ENCODE peak calls at places on chromosome 3, in six cellular contexts. C is neuronal stem cell, G is mesenchymal stem cell, S is H1, L is H9, F is mesendoderm. R is an unnamed sample.

GRCh38 chr3:123808812-123809211 is 75.3 kb downstream of the MYLK start:
- DNase-seq in C (no peak), G (no peak), S (no peak), L (no peak), F (no peak), R (no peak)

GRCh38 chr3:184874709-184875644 is 63.0 kb downstream of the VPS8 start:
- DNase-seq in C (peak; percentile 21), G (peak; percentile 31), S (no peak), L (no peak), F (peak; percentile 50), R (peak; percentile 32)

GRCh38 chr3:125383744-125384143 is 8.6 kb upstream of the ZNF148 start:
- DNase-seq in C (no peak), G (no peak), S (no peak), L (no peak), F (no peak), R (no peak)

GRCh38 chr3:184067573-184068055 is 14.8 kb downstream of the HTR3C start:
- DNase-seq in C (no peak), G (no peak), S (no peak), L (no peak), F (peak; percentile 32), R (no peak)

GRCh38 chr3:101851072-101851471 is 1.8 kb downstream of the NFKBIZ start:
- DNase-seq in C (no peak), G (peak; percentile 43), S (no peak), L (no peak), F (no peak), R (no peak)

GRCh38 chr3:111159391-111159790 is 87.8 kb downstream of the NECTIN3 start:
- DNase-seq in C (no peak), G (no peak), S (no peak), L (no peak), F (peak; percentile 27), R (peak; percentile 28)

GRCh38 chr3:105511031-105511430 is 144.3 kb downstream of the ALCAM start:
- DNase-seq in C (no peak), G (no peak), S (no peak), L (no peak), F (no peak), R (no peak)

GRCh38 chr3:124832782-124833709 is 54.1 kb downstream of the ITGB5 start:
- DNase-seq in C (no peak), G (peak; percentile 83), S (no peak), L (no peak), F (no peak), R (peak; percentile 95)

GRCh38 chr3:164851905-164852304 is 226.4 kb downstream of the SI start:
- DNase-seq in C (no peak), G (no peak), S (no peak), L (no peak), F (no peak), R (no peak)

GRCh38 chr3:87053548-87053947 is 62.6 kb upstream of the VGLL3 start:
- DNase-seq in C (no peak), G (peak; percentile 0), S (no peak), L (no peak), F (no peak), R (no peak)

GRCh38 chr3:2628117-2628516 is 482.1 kb downstream of the IL5RA start:
- DNase-seq in C (no peak), G (no peak), S (no peak), L (peak; percentile 39), F (peak; percentile 27), R (no peak)
- H2BK15ac ChIP-seq in C (no peak overlapping the region), G (no peak overlapping the region), S (no peak overlapping the region), L (no peak overlapping the region), F (no peak overlapping the region), R (no peak overlapping the region)

GRCh38 chr3:128452678-128453275 is 13.9 kb downstream of the DNAJB8 start:
- DNase-seq in C (no peak), G (no peak), S (no peak), L (no peak), F (no peak), R (no peak)
- H2BK15ac ChIP-seq in C (no peak overlapping the region), G (no peak overlapping the region), S (no peak overlapping the region), L (no peak overlapping the region), F (no peak overlapping the region), R (no peak overlapping the region)

GRCh38 chr3:6177417-6177816 is 683.5 kb upstream of the GRM7 start:
- DNase-seq in C (no peak), G (no peak), S (no peak), L (no peak), F (no peak), R (no peak)

GRCh38 chr3:6182909-6183308 is 678.0 kb upstream of the GRM7 start:
- DNase-seq in C (no peak), G (no peak), S (no peak), L (no peak), F (no peak), R (no peak)

GRCh38 chr3:6180171-6180570 is 680.7 kb upstream of the GRM7 start:
- DNase-seq in C (no peak), G (no peak), S (no peak), L (no peak), F (no peak), R (no peak)

GRCh38 chr3:6179761-6180160 is 681.2 kb upstream of the GRM7 start:
- DNase-seq in C (no peak), G (peak; percentile 10), S (no peak), L (no peak), F (no peak), R (no peak)
- H2BK15ac ChIP-seq in C (no peak overlapping the region), G (no peak overlapping the region), S (no peak overlapping the region), L (no peak overlapping the region), F (no peak overlapping the region), R (no peak overlapping the region)

GRCh38 chr3:104353951-104354350 is 1012.8 kb upstream of the ALCAM start:
- DNase-seq in C (no peak), G (no peak), S (no peak), L (no peak), F (no peak), R (no peak)
- H2BK15ac ChIP-seq in C (no peak overlapping the region), G (no peak overlapping the region), S (no peak overlapping the region), L (no peak overlapping the region), F (no peak overlapping the region), R (no peak overlapping the region)

GRCh38 chr3:31926543-31926942 is 54.5 kb downstream of the OSBPL10 start:
- DNase-seq in C (no peak), G (no peak), S (no peak), L (no peak), F (no peak), R (no peak)

GRCh38 chr3:31925271-31925630 is 55.8 kb downstream of the OSBPL10 start:
- DNase-seq in C (no peak), G (no peak), S (no peak), L (no peak), F (no peak), R (no peak)

GRCh38 chr3:31924628-31925270 is 56.3 kb downstream of the OSBPL10 start:
- DNase-seq in C (no peak), G (no peak), S (no peak), L (no peak), F (no peak), R (no peak)

GRCh38 chr3:31929826-31930502 is 51.1 kb downstream of the OSBPL10 start:
- DNase-seq in C (no peak), G (no peak), S (no peak), L (no peak), F (no peak), R (no peak)

DNA sequence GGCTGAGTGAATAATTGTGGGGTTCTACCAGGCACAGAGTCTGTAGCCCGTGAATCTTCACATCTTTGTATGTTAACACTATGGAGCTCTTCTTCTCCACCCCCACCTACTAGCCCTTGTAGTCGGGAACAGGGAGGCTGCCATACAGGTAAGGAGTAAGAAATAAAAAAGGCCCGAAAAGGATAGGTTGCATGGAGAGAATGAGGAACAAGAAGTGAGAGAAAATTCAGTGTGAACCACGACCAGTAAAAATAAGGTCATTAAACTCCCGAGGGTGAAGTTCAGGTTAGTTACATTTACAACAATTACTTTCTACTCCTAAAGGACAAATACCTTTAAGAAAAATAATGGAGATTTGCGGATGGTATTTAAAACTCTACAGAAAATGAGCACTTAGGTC is 53.3 kb downstream of the OSBPL10 start:
- DNase-seq in C (no peak), G (no peak), S (no peak), L (no peak), F (no peak), R (no peak)
- H2BK15ac ChIP-seq in C (no peak overlapping the region), G (no peak overlapping the region), S (no peak overlapping the region), L (no peak overlapping the region), F (no peak overlapping the region), R (no peak overlapping the region)

GRCh38 chr3:193637831-193638230 is 44.8 kb downstream of the OPA1 start:
- DNase-seq in C (no peak), G (peak; percentile 41), S (no peak), L (no peak), F (peak; percentile 8), R (no peak)
- H2BK15ac ChIP-seq in C (no peak overlapping the region), G (no peak overlapping the region), S (no peak overlapping the region), L (no peak overlapping the region), F (no peak overlapping the region), R (no peak overlapping the region)

GRCh38 chr3:24290596-24290995 is 204.1 kb downstream of the THRB start:
- DNase-seq in C (no peak), G (no peak), S (no peak), L (no peak), F (no peak), R (no peak)
- H2BK15ac ChIP-seq in C (no peak overlapping the region), G (no peak overlapping the region), S (no peak overlapping the region), L (no peak overlapping the region), F (no peak overlapping the region), R (no peak overlapping the region)

R was measured in IMR-90.